ENCODE peak calls at places on chromosomes 7 and 10, in six cellular contexts. E, M, W, F, Y and V are unnamed samples.
A peak's percentile ranks its signal among the peaks of the same experiment; 100 is the strongest.

GRCh38 chr7:25844109-25844915 is 307.7 kb upstream of the NFE2L3 start:
- DNase-seq in E (no peak), M (no peak), W (no peak), F (no peak), Y (no peak), V (no peak)

GRCh38 chr10:17425584-17426262 is 28.7 kb downstream of the ST8SIA6 start:
- DNase-seq in E (no peak), M (no peak), W (no peak), F (no peak), Y (no peak), V (no peak)

GRCh38 chr7:16846611-16847165 is 35.1 kb downstream of the AGR3 start:
- DNase-seq in E (no peak), M (no peak), W (no peak), F (no peak), Y (no peak), V (no peak)

GRCh38 chr7:155731375-155731774 is 80.9 kb downstream of the SHH start:
- DNase-seq in E (no peak), M (no peak), W (no peak), F (no peak), Y (no peak), V (no peak)

GRCh38 chr7:27839099-27839498 is 99.1 kb downstream of the TAX1BP1 start:
- DNase-seq in E (no peak), M (no peak), W (no peak), F (no peak), Y (no peak), V (no peak)

GRCh38 chr10:28202941-28203352 is 99.9 kb downstream of the MPP7 start:
- DNase-seq in E (no peak), M (no peak), W (peak; percentile 39), F (no peak), Y (no peak), V (no peak)

GRCh38 chr7:17402628-17403278 is 104.3 kb downstream of the AHR start:
- DNase-seq in E (peak; percentile 54), M (no peak), W (no peak), F (no peak), Y (no peak), V (no peak)

GRCh38 chr10:49831352-49832040 is 69.4 kb upstream of the OGDHL start:
- DNase-seq in E (no peak), M (no peak), W (peak; percentile 27), F (no peak), Y (no peak), V (no peak)

GRCh38 chr7:39504963-39505362 is 61.2 kb upstream of the YAE1 start:
- DNase-seq in E (peak; percentile 84), M (no peak), W (peak; percentile 15), F (no peak), Y (no peak), V (no peak)

GRCh38 chr7:22765609-22766008 is 38.6 kb downstream of the IL6 start:
- DNase-seq in E (no peak), M (no peak), W (no peak), F (no peak), Y (no peak), V (no peak)

GRCh38 chr7:13778967-13779366 is 210.5 kb downstream of the ETV1 start:
- DNase-seq in E (no peak), M (no peak), W (no peak), F (no peak), Y (no peak), V (no peak)

GRCh38 chr7:46468753-46469356 is 547.8 kb upstream of the IGFBP3 start:
- DNase-seq in E (no peak), M (no peak), W (no peak), F (no peak), Y (no peak), V (no peak)

GRCh38 chr7:2661602-2662272 is 26.3 kb upstream of the AMZ1 start:
- DNase-seq in E (no peak), M (no peak), W (no peak), F (no peak), Y (no peak), V (no peak)

GRCh38 chr10:20254497-20254896 is 438.3 kb downstream of the PLXDC2 start:
- DNase-seq in E (no peak), M (no peak), W (no peak), F (no peak), Y (no peak), V (no peak)

GRCh38 chr7:142089035-142089434 is 22.5 kb upstream of the MGAM2 start:
- DNase-seq in E (no peak), M (no peak), W (no peak), F (no peak), Y (no peak), V (no peak)

GRCh38 chr7:149476791-149477190 is 15.9 kb upstream of the ZNF777 start:
- DNase-seq in E (no peak), M (no peak), W (no peak), F (no peak), Y (no peak), V (no peak)

GRCh38 chr7:20241491-20242261 is 24.5 kb upstream of the MACC1 start:
- DNase-seq in E (no peak), M (no peak), W (no peak), F (peak; percentile 32), Y (peak; percentile 50), V (no peak)

GRCh38 chr7:93923291-93923690 is 1.8 kb downstream of the GNG11 start:
- DNase-seq in E (no peak), M (no peak), W (no peak), F (no peak), Y (no peak), V (no peak)

GRCh38 chr10:24642921-24643678 is 80.6 kb downstream of the ARHGAP21 start:
- DNase-seq in E (no peak), M (no peak), W (no peak), F (no peak), Y (peak; percentile 35), V (no peak)

GRCh38 chr10:34172936-34173533 is 642.1 kb downstream of the PARD3 start:
- DNase-seq in E (no peak), M (no peak), W (no peak), F (no peak), Y (no peak), V (no peak)

GRCh38 chr7:148135106-148135505 is 455.5 kb upstream of the C7orf33 start:
- DNase-seq in E (no peak), M (no peak), W (no peak), F (no peak), Y (peak; percentile 15), V (no peak)

GRCh38 chr7:123437447-123437995 is 96.9 kb downstream of the IQUB start:
- DNase-seq in E (no peak), M (no peak), W (no peak), F (no peak), Y (no peak), V (no peak)

DNA sequence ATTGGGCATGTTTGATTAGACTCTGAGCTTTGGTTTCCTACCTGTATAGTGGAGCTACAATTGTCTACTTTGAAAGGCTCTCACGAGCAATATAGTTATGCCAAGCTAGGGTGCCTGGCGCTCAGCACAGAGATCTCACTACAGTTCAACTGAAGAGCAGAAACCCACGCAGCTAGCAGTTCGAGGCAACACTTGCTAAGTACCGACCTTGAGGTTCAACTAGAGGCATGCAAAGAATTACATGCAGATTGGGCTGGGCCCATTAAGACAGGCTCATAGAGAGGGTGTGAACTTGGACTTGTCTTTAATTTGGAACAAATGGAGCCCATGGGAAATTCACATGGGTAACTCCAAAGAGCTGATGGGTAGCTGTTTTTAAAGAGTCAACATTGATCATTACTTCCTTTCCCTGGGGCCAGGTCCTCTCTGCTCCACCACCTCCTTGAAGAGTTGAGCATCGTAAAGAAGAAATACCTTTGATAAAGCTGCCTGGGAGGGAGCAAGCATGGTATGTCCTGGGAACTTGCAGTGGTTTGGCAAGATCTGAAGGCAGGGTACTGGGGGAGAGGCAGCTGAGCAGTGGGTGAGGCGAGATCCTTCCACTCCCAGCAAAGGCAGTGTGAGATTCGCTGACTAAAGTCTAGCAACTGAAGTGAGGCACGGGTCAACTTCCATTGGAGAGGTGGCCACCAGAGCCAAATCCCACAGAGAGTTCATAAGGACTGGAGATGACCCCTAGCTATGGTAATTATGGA is 25.5 kb upstream of the AFAP1L2 start:
- DNase-seq in E (no peak), M (no peak), W (no peak), F (no peak), Y (no peak), V (no peak)
- H3K4me1 ChIP-seq in E (no peaks in the 10 kb centered on the region), M (peaks cover 16% of the 10 kb centered on the region), W (no peaks in the 10 kb centered on the region), F (no peaks in the 10 kb centered on the region), Y (no peaks in the 10 kb centered on the region), V (no peaks in the 10 kb centered on the region)

DNA sequence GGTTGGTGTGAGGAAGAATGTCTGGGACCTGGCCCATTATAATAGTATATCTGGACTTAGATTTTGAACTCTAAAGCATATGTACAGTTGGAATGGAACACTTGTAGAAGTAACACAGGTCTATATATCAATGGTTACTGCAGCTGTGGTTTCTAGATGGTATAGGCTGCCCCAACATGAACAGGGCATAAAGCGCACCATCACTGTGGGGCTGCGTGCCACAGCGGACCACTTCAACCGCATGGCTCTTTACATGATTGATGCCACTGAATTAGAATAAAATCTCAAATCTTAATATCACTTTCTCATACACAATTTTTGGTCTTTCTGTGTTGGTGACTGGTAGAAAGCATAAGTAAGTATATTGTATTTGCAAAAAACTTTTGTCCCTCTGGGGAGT is 59.5 kb downstream of the KLRG2 start:
- DNase-seq in E (no peak), M (no peak), W (no peak), F (no peak), Y (no peak), V (no peak)
- TF ChIP-seq POLR2A in E (no peak), M (no peak), W (no peak), F (no peak), Y (no peak), V (no peak)

GRCh38 chr7:74182453-74183090 is 8.4 kb downstream of the EIF4H start:
- DNase-seq in E (no peak), M (no peak), W (no peak), F (no peak), Y (no peak), V (no peak)

GRCh38 chr7:74179935-74180604 is 5.9 kb downstream of the EIF4H start:
- DNase-seq in E (no peak), M (no peak), W (no peak), F (no peak), Y (no peak), V (no peak)

GRCh38 chr7:74181821-74182220 is 7.7 kb downstream of the EIF4H start:
- DNase-seq in E (no peak), M (no peak), W (no peak), F (no peak), Y (no peak), V (no peak)

GRCh38 chr7:74178632-74179031 is 4.5 kb downstream of the EIF4H start:
- DNase-seq in E (no peak), M (no peak), W (no peak), F (no peak), Y (no peak), V (no peak)

GRCh38 chr7:74180866-74181265 is 6.7 kb downstream of the EIF4H start:
- DNase-seq in E (no peak), M (no peak), W (no peak), F (no peak), Y (no peak), V (no peak)
- H3K4me1 ChIP-seq in E (peaks cover 98% of the 10 kb centered on the region), M (peaks cover 100% of the 10 kb centered on the region), W (peaks cover 11% of the 10 kb centered on the region), F (peaks cover 18% of the 10 kb centered on the region), Y (peaks cover 27% of the 10 kb centered on the region), V (peaks cover 13% of the 10 kb centered on the region)

DNA sequence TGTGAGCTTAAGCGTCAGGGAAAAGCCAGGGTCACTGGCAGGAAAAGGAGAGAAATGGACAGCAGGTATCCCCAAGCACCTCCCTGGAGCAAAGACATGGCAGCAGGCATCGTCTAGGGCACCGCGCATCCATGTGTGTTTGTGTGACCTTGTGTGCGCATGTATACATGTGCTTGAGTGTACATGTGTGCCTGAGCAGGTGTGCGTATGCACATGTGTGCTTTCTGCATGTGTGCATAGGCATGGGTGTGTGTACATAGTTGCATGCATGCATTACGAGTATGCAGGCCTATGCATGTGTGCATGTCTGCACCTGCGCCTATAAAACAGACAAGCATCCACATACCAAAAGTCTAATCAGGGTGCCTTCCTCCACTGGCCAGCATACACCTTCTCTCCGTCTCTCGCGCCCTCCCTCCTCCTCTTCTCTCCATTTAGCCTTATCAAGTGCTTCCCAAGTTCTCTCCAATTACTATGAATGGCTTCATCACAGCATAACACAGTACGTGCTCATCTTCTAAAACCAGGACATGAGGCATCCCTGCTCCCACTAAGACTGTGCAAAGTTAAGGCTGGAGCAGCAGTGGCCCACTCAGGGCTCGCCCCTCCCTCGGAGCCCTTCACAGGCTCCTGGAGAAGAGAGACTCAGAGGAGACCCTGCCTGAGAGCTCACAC is 30.6 kb downstream of the RASGEF1A start:
- DNase-seq in E (no peak), M (no peak), W (no peak), F (no peak), Y (no peak), V (peak; percentile 18)
- TF ChIP-seq POLR2A in E (no peak), M (no peak), W (no peak), F (no peak), Y (no peak), V (no peak)